ENCODE peak calls at places on chromosomes 5 and 9, in nine cellular contexts. T is osteoblast, N is Peyer's patch, O is foreskin fibroblast, C is tibial artery, P is hepatocyte, Z is cardiac fibroblast, W is RWPE2, M is neural progenitor cell. G is an unnamed sample.

GRCh38 chr5:9263656-9264055 is 282.2 kb downstream of the SEMA5A start:
- DNase-seq in M (no peak), C (no peak), W (no peak), T (no peak), N (no peak), O (no peak), P (no peak), Z (no peak), G (no peak)

GRCh38 chr9:72932669-72933068 is 20.2 kb downstream of the ALDH1A1 start:
- DNase-seq in W (no peak), P (no peak), M (no peak), Z (no peak), T (no peak), O (no peak), C (no peak), N (no peak), G (no peak)

GRCh38 chr5:27038476-27038875 is at the start of gene CDH9:
- DNase-seq in Z (no peak), M (peak; percentile 53), W (no peak), C (no peak), T (no peak), N (no peak), P (no peak), O (no peak), G (no peak)

GRCh38 chr9:125529107-125529506 is 177.9 kb downstream of the MAPKAP1 start:
- DNase-seq in P (no peak), T (no peak), Z (no peak), N (no peak), W (no peak), C (no peak), O (no peak), M (no peak), G (no peak)

GRCh38 chr5:96146675-96147074 is 185.0 kb upstream of the ELL2 start:
- DNase-seq in C (no peak), N (no peak), O (peak; percentile 90), W (no peak), M (no peak), P (peak; percentile 13), Z (peak; percentile 63), T (peak; percentile 59), G (peak; percentile 30)

GRCh38 chr5:159231167-159231566 is 21.8 kb upstream of the RNF145 start:
- DNase-seq in C (no peak), Z (peak; percentile 80), O (no peak), N (no peak), P (no peak), W (no peak), T (no peak), M (no peak), G (no peak)

GRCh38 chr5:79750611-79751510 is 61.2 kb downstream of the CMYA5 start:
- DNase-seq in Z (no peak), M (no peak), C (no peak), T (no peak), W (no peak), N (no peak), O (no peak), P (no peak), G (no peak)

GRCh38 chr9:93178851-93179786 is 4.8 kb upstream of the WNK2 start:
- DNase-seq in C (no peak), O (no peak), N (no peak), T (peak; percentile 73), W (no peak), Z (no peak), P (no peak), M (no peak), G (no peak)

GRCh38 chr9:77546391-77546790 is 101.7 kb downstream of the GNA14 start:
- DNase-seq in M (no peak), O (peak; percentile 3), C (no peak), T (no peak), N (no peak), W (no peak), Z (no peak), P (no peak), G (no peak)

GRCh38 chr9:127918201-127919107 is 1.6 kb upstream of the ST6GALNAC4 start:
- DNase-seq in T (peak; percentile 82), W (no peak), O (no peak), C (no peak), Z (peak; percentile 81), P (no peak), M (peak; percentile 53), N (no peak), G (no peak)

GRCh38 chr5:176542135-176542595 is 5.0 kb upstream of the RNF44 start:
- DNase-seq in P (no peak), N (peak; percentile 83), T (peak; percentile 58), Z (no peak), C (no peak), W (no peak), O (no peak), M (no peak), G (no peak)

GRCh38 chr9:99556998-99557397 is 264.7 kb upstream of the NR4A3 start:
- DNase-seq in M (no peak), W (no peak), T (peak; percentile 18), Z (no peak), O (no peak), N (no peak), P (no peak), C (no peak), G (no peak)
- TF ChIP-seq CTCF in M (no peak), W (no peak), T (no peak), Z (no peak), O (no peak), N (no peak), P (no peak), C (no peak), G (no peak)

DNA sequence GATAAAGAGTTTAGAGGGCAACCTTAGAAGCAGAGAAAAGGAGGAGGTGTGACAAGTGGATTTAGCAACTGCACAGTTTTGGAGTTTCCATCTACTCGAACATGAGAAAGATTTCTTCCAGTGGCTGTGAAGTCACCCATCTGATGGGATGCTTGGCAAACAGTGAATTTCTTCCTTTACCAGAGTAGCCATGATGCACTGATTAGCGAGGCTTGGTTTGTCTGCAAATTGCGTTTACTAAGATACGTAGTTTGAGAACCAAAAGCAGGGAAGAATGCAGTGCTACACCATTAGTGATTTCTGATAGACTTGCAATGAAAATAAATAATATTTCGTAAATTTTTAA is 813 bp upstream of the STARD4 start:
- DNase-seq in Z (no peak), P (no peak), C (no peak), W (no peak), N (no peak), O (no peak), M (no peak), T (peak; percentile 85), G (no peak)
- H3K4me3 ChIP-seq in Z (peak overlapping the region; percentile 95), P (peak overlapping the region; percentile 21), C (peak overlapping the region; percentile 80), W (peak overlapping the region; percentile 64), N (peak overlapping the region; percentile 92), O (peak overlapping the region; percentile 89), M (peak overlapping the region; percentile 93), T (peak overlapping the region; percentile 97), G (peak overlapping the region; percentile 92)

GRCh38 chr5:90546216-90546837 is 12.3 kb upstream of the ADGRV1 start:
- DNase-seq in M (no peak), O (peak; percentile 21), Z (no peak), P (no peak), N (no peak), W (no peak), C (no peak), T (no peak), G (no peak)
- TF ChIP-seq CTCF in M (no peak), O (no peak), Z (no peak), P (no peak), N (no peak), W (no peak), C (no peak), T (no peak), G (no peak)

GRCh38 chr5:86806206-86806605 is 188.5 kb downstream of the COX7C start:
- DNase-seq in P (peak; percentile 25), W (no peak), N (no peak), M (no peak), T (no peak), Z (no peak), C (no peak), O (no peak), G (no peak)

DNA sequence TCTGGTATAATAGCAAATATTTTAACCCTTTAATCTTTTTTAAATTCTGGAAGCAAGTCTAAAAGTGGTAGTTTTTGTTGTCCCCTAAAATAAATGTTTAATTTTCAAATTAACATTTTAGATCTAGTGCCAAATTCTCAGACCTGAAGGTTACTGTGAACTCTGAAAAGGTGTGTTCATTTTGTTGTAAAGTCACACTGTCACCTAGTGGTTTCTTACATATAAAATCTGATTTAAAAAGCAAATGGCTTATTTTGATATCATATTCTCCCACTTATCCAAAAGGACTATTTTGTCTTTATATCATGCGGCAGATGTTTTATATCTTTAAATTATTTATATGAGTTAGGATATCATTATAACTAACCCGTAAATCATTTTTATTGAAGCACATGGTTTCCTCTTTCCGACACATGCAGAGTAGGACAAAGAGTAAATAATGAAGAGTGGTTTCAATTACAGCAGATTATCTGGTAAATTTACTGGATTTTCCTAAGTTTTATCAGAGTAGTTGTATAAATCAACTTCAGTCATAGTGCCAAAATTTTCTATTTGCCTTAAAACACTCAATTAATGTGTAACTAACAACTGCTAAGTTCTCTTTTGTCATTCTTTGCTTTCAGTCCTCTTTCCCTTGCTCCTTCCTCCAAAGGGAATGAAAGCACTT is 189.4 kb downstream of the COX7C start:
- DNase-seq in M (no peak), T (no peak), N (no peak), O (no peak), Z (no peak), W (no peak), P (peak; percentile 8), C (no peak), G (no peak)
- H3K4me3 ChIP-seq in M (no peak overlapping the region), T (no peak overlapping the region), N (no peak overlapping the region), O (no peak overlapping the region), Z (no peak overlapping the region), W (no peak overlapping the region), P (no peak overlapping the region), C (no peak overlapping the region), G (no peak overlapping the region)

GRCh38 chr9:130882696-130883225 is 13.9 kb downstream of the QRFP start:
- DNase-seq in T (no peak), C (no peak), O (no peak), M (no peak), Z (no peak), N (no peak), W (no peak), P (no peak), G (no peak)

GRCh38 chr9:130885422-130886375 is 10.9 kb downstream of the QRFP start:
- DNase-seq in W (no peak), C (no peak), M (no peak), T (peak; percentile 44), P (no peak), N (no peak), O (no peak), Z (no peak), G (no peak)

GRCh38 chr9:130883479-130883878 is 13.1 kb downstream of the QRFP start:
- DNase-seq in O (no peak), M (no peak), T (no peak), W (no peak), C (no peak), P (no peak), Z (no peak), N (no peak), G (no peak)

GRCh38 chr9:130884542-130885421 is 11.8 kb downstream of the QRFP start:
- DNase-seq in Z (no peak), M (no peak), P (no peak), N (no peak), O (no peak), T (peak; percentile 76), W (no peak), C (no peak), G (no peak)

DNA sequence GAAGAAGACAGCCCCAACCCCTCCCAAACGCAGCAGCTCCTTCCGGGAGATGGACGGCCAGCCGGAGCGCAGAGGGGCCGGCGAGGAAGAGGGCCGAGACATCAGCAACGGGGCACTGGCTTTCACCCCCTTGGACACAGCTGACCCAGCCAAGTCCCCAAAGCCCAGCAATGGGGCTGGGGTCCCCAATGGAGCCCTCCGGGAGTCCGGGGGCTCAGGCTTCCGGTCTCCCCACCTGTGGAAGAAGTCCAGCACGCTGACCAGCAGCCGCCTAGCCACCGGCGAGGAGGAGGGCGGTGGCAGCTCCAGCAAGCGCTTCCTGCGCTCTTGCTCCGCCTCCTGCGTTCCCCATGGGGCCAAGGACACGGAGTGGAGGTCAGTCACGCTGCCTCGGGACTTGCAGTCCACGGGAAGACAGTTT is 12.5 kb downstream of the QRFP start:
- DNase-seq in O (no peak), T (peak; percentile 22), P (no peak), N (no peak), Z (no peak), W (no peak), C (no peak), M (no peak), G (no peak)
- TF ChIP-seq CTCF in O (no peak), T (no peak), P (no peak), N (no peak), Z (no peak), W (no peak), C (no peak), M (no peak), G (no peak)

G was measured in retinal pigment epithelial cell.